ENCODE peak calls at places on chromosomes 1 and 21, in seven cellular contexts. W is aorta, B is COLO829, Z is A172, R is cardiac fibroblast, S is MCF 10A, M is NCI-H69. C is an unnamed sample.

GRCh38 chr1:200161801-200162200 is 134.3 kb downstream of the NR5A2 start:
- DNase-seq in W (no peak), B (no peak), Z (no peak), R (no peak), S (no peak), M (peak; percentile 85), C (no peak)

GRCh38 chr1:11610629-11611180 is 43.5 kb downstream of the FBXO2 start:
- DNase-seq in W (no peak), B (no peak), Z (no peak), R (no peak), S (no peak), M (peak; percentile 8), C (no peak)

GRCh38 chr21:30800605-30801004 is 12.5 kb downstream of the KRTAP8-1 start:
- DNase-seq in W (no peak), B (no peak), Z (no peak), R (no peak), S (no peak), M (no peak), C (no peak)

GRCh38 chr1:228209657-228210056 is 1.8 kb downstream of the OBSCN start:
- DNase-seq in W (no peak), B (no peak), Z (no peak), R (no peak), S (no peak), M (no peak), C (no peak)

GRCh38 chr1:82517586-82517985 is 716.9 kb downstream of the ADGRL2 start:
- DNase-seq in W (peak; percentile 75), B (no peak), Z (no peak), R (peak; percentile 35), S (no peak), M (no peak), C (no peak)

GRCh38 chr1:23384312-23385058 is 14.8 kb upstream of the ZNF436 start:
- DNase-seq in W (no peak), B (no peak), Z (peak; percentile 47), R (peak; percentile 79), S (peak; percentile 86), M (no peak), C (no peak)

GRCh38 chr1:183027031-183027430 is 3.8 kb downstream of the LAMC1 start:
- DNase-seq in W (no peak), B (no peak), Z (no peak), R (peak; percentile 47), S (no peak), M (no peak), C (no peak)

GRCh38 chr1:201450721-201451291 is 18.2 kb downstream of the PHLDA3 start:
- DNase-seq in W (peak; percentile 89), B (peak; percentile 94), Z (peak; percentile 83), R (peak; percentile 94), S (no peak), M (peak; percentile 80), C (peak; percentile 83)

GRCh38 chr1:58454343-58454742 is 92.2 kb downstream of the OMA1 start:
- DNase-seq in W (no peak), B (no peak), Z (no peak), R (no peak), S (no peak), M (no peak), C (no peak)

GRCh38 chr1:9234223-9235122 is at the start of gene H6PD:
- DNase-seq in W (peak; percentile 97), B (peak; percentile 94), Z (peak; percentile 31), R (peak; percentile 91), S (peak; percentile 83), M (peak; percentile 78), C (peak; percentile 89)

GRCh38 chr1:32972814-32973428 is 8.3 kb upstream of the RNF19B start:
- DNase-seq in W (peak; percentile 87), B (no peak), Z (no peak), R (peak; percentile 66), S (no peak), M (peak; percentile 89), C (peak; percentile 90)

GRCh38 chr21:46096997-46097825 is 701 bp upstream of the COL6A2 start:
- DNase-seq in W (peak; percentile 77), B (no peak), Z (no peak), R (no peak), S (no peak), M (no peak), C (peak; percentile 71)

GRCh38 chr1:36369061-36369470 is 16.7 kb downstream of the STK40 start:
- DNase-seq in W (peak; percentile 90), B (peak; percentile 82), Z (no peak), R (peak; percentile 76), S (peak; percentile 76), M (peak; percentile 68), C (no peak)

GRCh38 chr1:2509589-2509988 is 16.8 kb downstream of the PANK4 start:
- DNase-seq in W (no peak), B (no peak), Z (no peak), R (no peak), S (no peak), M (no peak), C (no peak)

GRCh38 chr1:116255486-116255885 is 117.6 kb upstream of the ATP1A1 start:
- DNase-seq in W (no peak), B (no peak), Z (no peak), R (no peak), S (no peak), M (peak; percentile 59), C (no peak)

GRCh38 chr1:81554534-81554933 is 246.2 kb upstream of the ADGRL2 start:
- DNase-seq in W (no peak), B (no peak), Z (no peak), R (no peak), S (no peak), M (no peak), C (no peak)